ENCODE peak calls at places on chromosomes 6 and 20, in seven cellular contexts. One of them, this sample, is unnamed.

GRCh38 chr6:120198033-120198432 is 848.5 kb upstream of the MAN1A1 start:
- DNase-seq in prostate gland: no peak
- DNase-seq in suprapubic skin: no peak
- DNase-seq in heart left ventricle: no peak
- DNase-seq in uterus: no peak
- DNase-seq in stomach: no peak
- DNase-seq in IMR-90: no peak
- DNase-seq in this sample: no peak

GRCh38 chr6:34491091-34491430 is 25.2 kb downstream of the PACSIN1 start:
- DNase-seq in heart left ventricle: no peak
- DNase-seq in stomach: no peak
- DNase-seq in prostate gland: no peak
- DNase-seq in IMR-90: peak
- DNase-seq in suprapubic skin: no peak
- DNase-seq in uterus: peak
- DNase-seq in this sample: no peak

GRCh38 chr6:151176941-151177760 is 62.6 kb upstream of the AKAP12 start:
- DNase-seq in suprapubic skin: no peak
- DNase-seq in stomach: no peak
- DNase-seq in IMR-90: no peak
- DNase-seq in uterus: no peak
- DNase-seq in prostate gland: no peak
- DNase-seq in heart left ventricle: no peak
- DNase-seq in this sample: no peak

GRCh38 chr20:54047048-54047447 is 23.3 kb downstream of the BCAS1 start:
- DNase-seq in uterus: no peak
- DNase-seq in suprapubic skin: no peak
- DNase-seq in stomach: no peak
- DNase-seq in prostate gland: no peak
- DNase-seq in heart left ventricle: no peak
- DNase-seq in IMR-90: no peak
- DNase-seq in this sample: no peak

GRCh38 chr20:4022386-4023350 is 7.3 kb upstream of the RNF24 start:
- DNase-seq in uterus: no peak
- DNase-seq in IMR-90: no peak
- DNase-seq in prostate gland: no peak
- DNase-seq in stomach: no peak
- DNase-seq in suprapubic skin: no peak
- DNase-seq in heart left ventricle: no peak
- DNase-seq in this sample: no peak

GRCh38 chr6:102390541-102390940 is 997.0 kb downstream of the GRIK2 start:
- DNase-seq in uterus: no peak
- DNase-seq in stomach: no peak
- DNase-seq in heart left ventricle: no peak
- DNase-seq in suprapubic skin: no peak
- DNase-seq in IMR-90: no peak
- DNase-seq in prostate gland: no peak
- DNase-seq in this sample: no peak

GRCh38 chr6:73369157-73369556 is 540 bp downstream of the OOEP start:
- DNase-seq in IMR-90: no peak
- DNase-seq in uterus: no peak
- DNase-seq in stomach: no peak
- DNase-seq in heart left ventricle: no peak
- DNase-seq in prostate gland: no peak
- DNase-seq in suprapubic skin: no peak
- DNase-seq in this sample: no peak

GRCh38 chr20:44098256-44098630 is 88.7 kb downstream of the JPH2 start:
- DNase-seq in stomach: no peak
- DNase-seq in heart left ventricle: no peak
- DNase-seq in uterus: no peak
- DNase-seq in IMR-90: no peak
- DNase-seq in prostate gland: no peak
- DNase-seq in suprapubic skin: no peak
- DNase-seq in this sample: no peak

GRCh38 chr6:57275384-57275783 is 42.0 kb upstream of the PRIM2 start:
- DNase-seq in IMR-90: no peak
- DNase-seq in heart left ventricle: no peak
- DNase-seq in suprapubic skin: no peak
- DNase-seq in prostate gland: no peak
- DNase-seq in uterus: no peak
- DNase-seq in stomach: no peak
- DNase-seq in this sample: no peak

GRCh38 chr6:154548130-154548830 is 37.8 kb upstream of the CNKSR3 start:
- DNase-seq in IMR-90: peak
- DNase-seq in prostate gland: no peak
- DNase-seq in stomach: peak
- DNase-seq in uterus: peak
- DNase-seq in suprapubic skin: no peak
- DNase-seq in heart left ventricle: no peak
- DNase-seq in this sample: peak

GRCh38 chr6:123508290-123508689 is 128.5 kb downstream of the TRDN start:
- DNase-seq in stomach: no peak
- DNase-seq in IMR-90: no peak
- DNase-seq in suprapubic skin: no peak
- DNase-seq in prostate gland: no peak
- DNase-seq in uterus: no peak
- DNase-seq in heart left ventricle: no peak
- DNase-seq in this sample: no peak

GRCh38 chr6:43396408-43397149 is 27.1 kb upstream of the ZNF318 start:
- DNase-seq in IMR-90: no peak
- DNase-seq in heart left ventricle: no peak
- DNase-seq in suprapubic skin: no peak
- DNase-seq in uterus: no peak
- DNase-seq in prostate gland: peak
- DNase-seq in stomach: peak
- DNase-seq in this sample: no peak

GRCh38 chr20:52054123-52054522 is 137.5 kb downstream of the ZFP64 start:
- DNase-seq in IMR-90: no peak
- DNase-seq in prostate gland: no peak
- DNase-seq in suprapubic skin: no peak
- DNase-seq in uterus: no peak
- DNase-seq in stomach: no peak
- DNase-seq in heart left ventricle: no peak
- DNase-seq in this sample: peak

GRCh38 chr20:40866056-40866455 is 162.6 kb upstream of the TOP1 start:
- DNase-seq in prostate gland: no peak
- DNase-seq in IMR-90: no peak
- DNase-seq in stomach: no peak
- DNase-seq in heart left ventricle: no peak
- DNase-seq in uterus: no peak
- DNase-seq in suprapubic skin: no peak
- DNase-seq in this sample: no peak

GRCh38 chr6:159249150-159249549 is 80.0 kb downstream of the FNDC1 start:
- DNase-seq in stomach: no peak
- DNase-seq in uterus: no peak
- DNase-seq in IMR-90: no peak
- DNase-seq in suprapubic skin: no peak
- DNase-seq in heart left ventricle: no peak
- DNase-seq in prostate gland: no peak
- DNase-seq in this sample: no peak

GRCh38 chr20:47765715-47766594 is 19.3 kb downstream of the SULF2 start:
- DNase-seq in suprapubic skin: no peak
- DNase-seq in uterus: no peak
- DNase-seq in stomach: no peak
- DNase-seq in prostate gland: no peak
- DNase-seq in heart left ventricle: no peak
- DNase-seq in IMR-90: no peak
- DNase-seq in this sample: no peak

GRCh38 chr6:109079981-109080380 is 14.7 kb downstream of the SESN1 start:
- DNase-seq in suprapubic skin: no peak
- DNase-seq in IMR-90: no peak
- DNase-seq in stomach: no peak
- DNase-seq in heart left ventricle: no peak
- DNase-seq in prostate gland: no peak
- DNase-seq in uterus: peak
- DNase-seq in this sample: no peak

GRCh38 chr20:4090756-4091331 is 75.5 kb upstream of the RNF24 start:
- DNase-seq in prostate gland: no peak
- DNase-seq in uterus: no peak
- DNase-seq in stomach: peak
- DNase-seq in IMR-90: peak
- DNase-seq in suprapubic skin: no peak
- DNase-seq in heart left ventricle: no peak
- DNase-seq in this sample: no peak

GRCh38 chr20:25353754-25354705 is 36.6 kb downstream of the ABHD12 start:
- DNase-seq in suprapubic skin: no peak
- DNase-seq in uterus: no peak
- DNase-seq in heart left ventricle: no peak
- DNase-seq in IMR-90: no peak
- DNase-seq in prostate gland: peak
- DNase-seq in stomach: no peak
- DNase-seq in this sample: no peak

GRCh38 chr20:49230575-49231211 is 11.5 kb downstream of the DDX27 start:
- DNase-seq in suprapubic skin: no peak
- DNase-seq in prostate gland: no peak
- DNase-seq in uterus: no peak
- DNase-seq in stomach: no peak
- DNase-seq in heart left ventricle: no peak
- DNase-seq in IMR-90: peak
- DNase-seq in this sample: no peak

DNA sequence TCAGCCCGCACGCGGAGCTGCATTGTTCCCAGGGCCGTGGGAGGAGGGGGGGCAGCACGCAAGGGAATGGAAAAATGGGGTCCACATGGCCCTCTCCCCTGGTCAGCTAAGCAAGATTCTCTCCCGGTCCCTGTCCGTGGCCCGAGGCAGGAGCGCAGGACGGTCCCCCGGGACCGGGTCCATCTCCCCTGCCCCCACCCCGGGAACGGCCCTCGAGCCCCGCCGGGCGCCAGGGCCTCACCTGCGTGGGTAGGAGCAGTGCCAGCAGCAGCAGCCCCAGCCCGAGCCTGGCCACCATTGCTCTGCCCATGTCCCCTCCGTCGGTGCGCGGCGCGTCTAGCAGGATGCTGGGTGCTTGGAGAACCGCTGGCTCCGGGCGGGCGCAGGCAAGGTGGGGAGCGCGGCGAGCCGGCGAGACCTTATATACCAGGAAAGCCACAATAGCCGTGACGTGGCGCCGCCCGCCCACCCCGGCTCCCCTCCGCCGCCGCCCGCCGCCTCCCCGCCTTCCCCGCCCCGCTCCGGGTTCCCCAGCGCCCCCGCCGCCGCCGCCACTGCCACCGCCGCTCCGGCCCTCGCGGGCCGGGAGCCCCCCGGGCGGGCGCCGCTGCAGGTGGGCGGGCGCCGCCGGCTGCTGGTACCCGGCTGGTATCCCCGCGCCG is at the start of gene CD24:
- DNase-seq in IMR-90: no peak
- DNase-seq in suprapubic skin: peak
- DNase-seq in stomach: peak
- DNase-seq in uterus: no peak
- DNase-seq in heart left ventricle: peak
- DNase-seq in prostate gland: peak
- DNase-seq in this sample: peak
- TF ChIP-seq POLR2A in IMR-90: no peak
- TF ChIP-seq POLR2A in suprapubic skin: no peak
- TF ChIP-seq POLR2A in stomach: no peak
- TF ChIP-seq POLR2A in uterus: peak
- TF ChIP-seq POLR2A in heart left ventricle: no peak
- TF ChIP-seq POLR2A in prostate gland: no peak
- TF ChIP-seq POLR2A in this sample: no peak

GRCh38 chr6:161226005-161226964 is 47.6 kb downstream of the AGPAT4 start:
- DNase-seq in uterus: no peak
- DNase-seq in suprapubic skin: no peak
- DNase-seq in prostate gland: no peak
- DNase-seq in heart left ventricle: no peak
- DNase-seq in IMR-90: no peak
- DNase-seq in stomach: no peak
- DNase-seq in this sample: no peak
- TF ChIP-seq CTCF in uterus: no peak
- TF ChIP-seq CTCF in suprapubic skin: no peak
- TF ChIP-seq CTCF in prostate gland: no peak
- TF ChIP-seq CTCF in heart left ventricle: no peak
- TF ChIP-seq CTCF in IMR-90: no peak
- TF ChIP-seq CTCF in stomach: no peak
- TF ChIP-seq CTCF in this sample: no peak

DNA sequence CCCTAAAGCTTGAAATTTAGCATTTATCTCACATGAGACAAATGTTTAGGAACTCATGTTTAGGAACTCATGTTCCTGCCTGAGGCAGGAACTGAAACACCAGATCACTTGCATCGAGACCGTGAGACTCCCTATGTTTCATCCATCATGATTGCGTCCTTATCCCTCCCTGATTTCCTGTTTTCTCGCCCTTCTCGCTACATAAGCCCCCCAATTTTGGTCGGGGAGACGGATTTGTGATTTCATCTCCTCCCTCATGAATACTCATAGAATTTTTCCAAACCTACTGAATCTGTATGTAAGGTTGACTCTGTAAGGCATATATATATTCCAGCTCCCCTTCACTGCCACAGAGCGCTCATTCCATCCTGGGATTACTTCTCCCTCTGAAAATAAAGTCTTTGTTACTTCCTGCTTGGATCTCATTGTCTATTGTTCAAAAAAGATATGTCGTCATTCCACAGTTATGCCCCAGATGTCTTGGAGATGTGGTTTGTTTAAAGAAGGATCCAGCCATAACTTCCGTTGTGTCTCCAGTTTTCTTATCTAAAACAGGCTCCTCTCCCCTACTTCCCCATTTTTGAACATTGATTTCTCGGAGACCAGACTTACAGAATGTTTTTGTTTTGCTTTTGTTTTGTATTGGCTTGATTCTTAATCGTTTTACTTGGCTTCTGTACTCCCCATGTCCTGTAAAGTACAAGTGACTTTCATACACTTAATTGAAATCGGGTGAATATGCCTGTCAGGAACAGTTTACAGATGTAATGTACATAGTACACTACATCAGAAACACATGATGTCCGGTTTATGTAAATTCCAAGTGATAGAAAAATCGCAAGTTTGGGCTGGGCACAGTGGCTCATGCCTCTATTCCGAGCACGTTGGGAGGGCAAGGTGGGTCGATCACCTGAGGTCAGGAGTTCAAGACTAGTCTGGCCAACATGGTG is 118.7 kb downstream of the HFE start:
- DNase-seq in prostate gland: no peak
- DNase-seq in IMR-90: peak
- DNase-seq in uterus: no peak
- DNase-seq in suprapubic skin: no peak
- DNase-seq in stomach: no peak
- DNase-seq in heart left ventricle: no peak
- DNase-seq in this sample: no peak
- TF ChIP-seq POLR2A in prostate gland: no peak
- TF ChIP-seq POLR2A in IMR-90: peak
- TF ChIP-seq POLR2A in uterus: peak
- TF ChIP-seq POLR2A in suprapubic skin: no peak
- TF ChIP-seq POLR2A in stomach: no peak
- TF ChIP-seq POLR2A in heart left ventricle: peak
- TF ChIP-seq POLR2A in this sample: no peak

DNA sequence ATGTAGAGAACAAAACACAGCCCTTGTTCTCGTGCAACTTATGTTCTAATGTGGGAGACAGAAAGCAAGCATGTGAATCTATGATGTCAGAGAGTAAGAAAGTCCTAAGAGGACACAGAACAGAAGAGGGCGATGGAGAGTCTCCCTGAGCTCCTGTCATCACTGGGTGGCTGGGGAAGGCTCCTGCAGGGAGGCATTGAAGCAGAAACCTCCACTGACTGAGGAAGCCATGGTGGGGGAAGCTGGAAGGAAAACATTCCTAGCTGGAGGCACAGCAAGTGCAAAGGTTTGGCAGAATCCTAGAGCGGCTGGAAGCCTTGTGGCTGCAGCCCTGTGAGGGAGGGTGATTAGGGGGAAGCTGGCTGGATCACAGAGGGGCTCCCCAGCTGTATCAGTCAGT is 248.0 kb downstream of the CDH26 start:
- DNase-seq in IMR-90: peak
- DNase-seq in prostate gland: no peak
- DNase-seq in suprapubic skin: no peak
- DNase-seq in stomach: no peak
- DNase-seq in uterus: no peak
- DNase-seq in heart left ventricle: no peak
- DNase-seq in this sample: no peak
- TF ChIP-seq CTCF in IMR-90: peak
- TF ChIP-seq CTCF in prostate gland: no peak
- TF ChIP-seq CTCF in suprapubic skin: no peak
- TF ChIP-seq CTCF in stomach: no peak
- TF ChIP-seq CTCF in uterus: no peak
- TF ChIP-seq CTCF in heart left ventricle: peak
- TF ChIP-seq CTCF in this sample: no peak

This sample was measured in right lobe of liver.